ENCODE peak calls at places on chromosomes 12 and 14, in seven cellular contexts. E is naive B cell; T is Right ventricle myocardium inferior; P is left lung; A is activated CD8-positive, alpha-beta memory T cell treated with anti-CD3 and anti-CD28 coated beads, Interleukin-2, amount 10 ng/mL, durations not matched to agents 7 days and 5 days; V is activated CD4-positive, alpha-beta T cell treated with anti-CD3 and anti-CD28 coated beads for 36 hours; J is GM12878. I is an unnamed sample.

GRCh38 chr12:95243497-95244183 is 26.0 kb downstream of the VEZT start:
- ATAC-seq in A (no peak), P (no peak), T (no peak), E (no peak), J (no peak), V (no peak), I (no peak)

GRCh38 chr14:23364164-23364571 is 804 bp downstream of the EFS start:
- ATAC-seq in A (no peak), V (no peak), E (no peak), J (no peak), P (no peak), T (peak), I (no peak)

GRCh38 chr14:77403798-77404197 is 19.5 kb downstream of the NOXRED1 start:
- ATAC-seq in P (no peak), A (no peak), J (no peak), T (no peak), E (no peak), V (no peak), I (no peak)

GRCh38 chr12:113261847-113262470 is 40.7 kb downstream of the TPCN1 start:
- ATAC-seq in A (peak), J (peak), P (no peak), E (peak), T (no peak), V (peak), I (no peak)

GRCh38 chr12:124694250-124694649 is 126.8 kb upstream of the NCOR2 start:
- ATAC-seq in V (peak), E (no peak), A (peak), J (peak), T (no peak), P (no peak), I (peak)

GRCh38 chr12:104668274-104668718 is 211.5 kb downstream of the CHST11 start:
- ATAC-seq in P (no peak), A (no peak), V (no peak), T (peak), E (no peak), J (no peak), I (no peak)

GRCh38 chr12:59626382-59626781 is 30.6 kb downstream of the SLC16A7 start:
- ATAC-seq in T (no peak), P (peak), E (no peak), V (peak), J (no peak), A (no peak), I (no peak)

GRCh38 chr14:79734151-79734550 is 477.2 kb downstream of the DIO2 start:
- ATAC-seq in T (no peak), P (no peak), J (no peak), V (no peak), A (no peak), E (no peak), I (no peak)

GRCh38 chr12:68963456-68963859 is 30.5 kb upstream of the CPM start:
- ATAC-seq in J (no peak), E (no peak), V (peak), A (no peak), P (peak), T (no peak), I (peak)

GRCh38 chr12:47133981-47134380 is 54.2 kb upstream of the AMIGO2 start:
- ATAC-seq in J (no peak), E (no peak), A (no peak), V (no peak), T (no peak), P (no peak), I (no peak)

GRCh38 chr14:68426661-68427549 is 366.0 kb downstream of the ZFP36L1 start:
- ATAC-seq in T (no peak), E (no peak), V (no peak), A (no peak), J (no peak), P (no peak), I (no peak)

GRCh38 chr12:22332191-22332590 is 2.3 kb downstream of the ST8SIA1 start:
- ATAC-seq in J (no peak), V (no peak), T (no peak), E (no peak), P (no peak), A (no peak), I (no peak)

GRCh38 chr12:12294215-12295005 is 27.6 kb upstream of the LRP6 start:
- ATAC-seq in A (no peak), J (no peak), V (no peak), P (peak), E (no peak), T (no peak), I (no peak)